ENCODE peak calls at places on chromosome 21, in seven cellular contexts. U is SHP77, G is mesenteric fat pad, S is adrenal gland, T is kidney epithelial cell, I is ACHN, C is EH. N is an unnamed sample.

GRCh38 chr21:41583274-41583790 is 75.4 kb upstream of the TMPRSS2 start:
- DNase-seq in G (peak), S (no peak), T (no peak), I (no peak), C (peak), U (no peak), N (peak)

GRCh38 chr21:31866077-31866511 is 6.7 kb upstream of the HUNK start:
- DNase-seq in I (peak), T (peak), S (peak), G (peak), C (peak), U (peak), N (peak)

GRCh38 chr21:32994305-32994704 is 31.4 kb upstream of the OLIG2 start:
- DNase-seq in T (no peak), G (no peak), S (no peak), I (peak), U (peak), C (peak), N (peak)

GRCh38 chr21:45356653-45357435 is 48.1 kb upstream of the COL18A1 start:
- DNase-seq in C (no peak), T (no peak), I (no peak), S (no peak), G (no peak), U (no peak), N (no peak)

GRCh38 chr21:27570306-27570868 is 603.5 kb upstream of the ADAMTS5 start:
- DNase-seq in T (peak), I (peak), S (peak), C (peak), G (no peak), U (no peak), N (peak)

GRCh38 chr21:46269466-46269865 is 15.9 kb downstream of the MCM3AP start:
- DNase-seq in G (no peak), C (no peak), T (peak), U (no peak), I (peak), S (no peak), N (peak)

GRCh38 chr21:32392880-32393676 is at the start of gene URB1:
- DNase-seq in G (peak), S (peak), I (peak), U (peak), T (no peak), C (peak), N (peak)

GRCh38 chr21:25913488-25913887 is 178.7 kb downstream of the GABPA start:
- DNase-seq in T (no peak), G (no peak), C (no peak), U (no peak), I (no peak), S (no peak), N (no peak)

GRCh38 chr21:43196789-43197188 is 28.0 kb downstream of the CRYAA start:
- DNase-seq in I (no peak), S (no peak), U (no peak), T (no peak), G (peak), C (no peak), N (no peak)

GRCh38 chr21:29943885-29944284 is 4.1 kb upstream of the GRIK1 start:
- DNase-seq in T (no peak), I (no peak), C (no peak), U (no peak), S (no peak), G (no peak), N (no peak)

GRCh38 chr21:27104749-27105439 is 138.0 kb upstream of the ADAMTS5 start:
- DNase-seq in I (no peak), T (no peak), C (peak), S (no peak), U (no peak), G (no peak), N (peak)

GRCh38 chr21:32457360-32457840 is 44.9 kb downstream of the EVA1C start:
- DNase-seq in G (no peak), T (no peak), C (peak), S (peak), U (no peak), I (no peak), N (no peak)